ENCODE peak calls at places on chromosomes 4 and X, in nine cellular contexts. W is Jurkat, Clone E6-1; V is EL; S is stimulated activated naive CD8-positive, alpha-beta T cell treated with anti-CD3 and anti-CD28 coated beads, Interleukin-15, amount 100 ng/mL, for 72 hours; P is natural killer cell; M is amniotic stem cell; J is HCEC 1CT; K is non-pigmented ciliary epithelial cell; R is T47D. I is an unnamed sample.

GRCh38 chrX:47218920-47219815 is 687 bp downstream of the CDK16 start:
- DNase-seq in W (no peak), R (peak; percentile 44), P (peak; percentile 49), M (no peak), V (peak; percentile 12), K (no peak), S (peak; percentile 27), J (no peak), I (peak; percentile 70)

GRCh38 chr4:83093060-83093640 is 21.4 kb downstream of the PLAC8 start:
- DNase-seq in K (no peak), J (no peak), R (no peak), W (no peak), V (no peak), P (no peak), M (no peak), S (no peak), I (no peak)

GRCh38 chrX:140762061-140762460 is 52.5 kb downstream of the LINC00632 start:
- DNase-seq in V (peak; percentile 44), S (peak; percentile 2), J (peak; percentile 47), W (peak; percentile 63), P (no peak), K (no peak), M (peak; percentile 21), R (peak; percentile 56), I (peak; percentile 13)

GRCh38 chr4:38902695-38903094 is 35.1 kb downstream of the FAM114A1 start:
- DNase-seq in P (no peak), K (no peak), S (no peak), R (peak; percentile 36), W (peak; percentile 12), J (peak; percentile 26), V (no peak), M (no peak), I (no peak)

GRCh38 chr4:60656171-60656570 is 544.0 kb upstream of the ADGRL3 start:
- DNase-seq in V (peak; percentile 8), P (no peak), J (no peak), M (no peak), S (no peak), W (no peak), R (no peak), K (no peak), I (no peak)

GRCh38 chr4:3521621-3522325 is 10.4 kb downstream of the LRPAP1 start:
- DNase-seq in M (no peak), J (no peak), K (no peak), S (no peak), V (no peak), R (no peak), W (no peak), P (no peak), I (peak; percentile 2)

GRCh38 chr4:80206541-80207171 is 9.4 kb downstream of the PRDM8 start:
- DNase-seq in P (no peak), K (no peak), W (no peak), M (no peak), R (no peak), S (no peak), V (no peak), J (no peak), I (no peak)

GRCh38 chr4:157992038-157992706 is 180.7 kb downstream of the GASK1B start:
- DNase-seq in M (peak; percentile 69), J (peak; percentile 40), V (peak; percentile 66), K (peak; percentile 54), W (peak; percentile 49), S (peak; percentile 17), R (peak; percentile 66), P (no peak), I (no peak)

GRCh38 chrX:131046596-131046995 is 11.6 kb upstream of the ARHGAP36 start:
- DNase-seq in P (no peak), M (no peak), S (no peak), W (no peak), R (no peak), J (no peak), V (no peak), K (no peak), I (no peak)

GRCh38 chrX:123088331-123088730 is 95.7 kb upstream of the GRIA3 start:
- DNase-seq in V (peak; percentile 1), S (no peak), J (no peak), P (no peak), M (no peak), W (no peak), K (no peak), R (no peak), I (no peak)

GRCh38 chrX:132751043-132751690 is 207.3 kb downstream of the HS6ST2 start:
- DNase-seq in K (no peak), J (no peak), S (no peak), V (no peak), W (peak; percentile 28), P (no peak), R (no peak), M (no peak), I (no peak)

GRCh38 chr4:128385683-128386304 is 98.2 kb upstream of the PGRMC2 start:
- DNase-seq in V (peak; percentile 66), R (no peak), J (peak; percentile 64), M (no peak), K (no peak), W (peak; percentile 5), S (no peak), P (no peak), I (no peak)

GRCh38 chr4:75718529-75718928 is 5.8 kb upstream of the USO1 start:
- DNase-seq in P (no peak), W (no peak), J (no peak), V (no peak), S (no peak), R (no peak), M (no peak), K (no peak), I (no peak)

GRCh38 chr4:113026556-113026955 is 22.9 kb upstream of the ANK2 start:
- DNase-seq in S (no peak), M (no peak), R (no peak), V (peak; percentile 45), W (no peak), J (peak; percentile 47), P (no peak), K (peak; percentile 35), I (no peak)

GRCh38 chrX:130575831-130576404 is 174.1 kb downstream of the RBMX2 start:
- DNase-seq in W (peak; percentile 29), M (no peak), P (no peak), K (no peak), J (peak; percentile 33), R (peak; percentile 22), S (peak; percentile 0), V (peak; percentile 28), I (peak; percentile 26)

GRCh38 chr4:169009281-169010124 is 552 bp downstream of the CBR4 start:
- DNase-seq in P (peak; percentile 55), M (no peak), W (peak; percentile 42), K (no peak), J (peak; percentile 47), V (peak; percentile 66), S (peak; percentile 58), R (peak; percentile 67), I (peak; percentile 70)

GRCh38 chr4:37876156-37876555 is 14.7 kb upstream of the TBC1D1 start:
- DNase-seq in S (no peak), J (peak; percentile 4), P (no peak), M (no peak), K (no peak), W (no peak), V (peak; percentile 5), R (no peak), I (no peak)

I was measured in transverse colon.